ENCODE peak calls at places on chromosomes 7 and 10, in five cellular contexts. V, K, H, O and P are unnamed samples.

GRCh38 chr7:17679427-17679826 is 260.9 kb downstream of the SNX13 start:
- DNase-seq in H (no peak), K (no peak), V (no peak), O (no peak), P (no peak)

GRCh38 chr7:81688622-81689411 is 81.0 kb downstream of the HGF start:
- DNase-seq in V (no peak), O (no peak), H (no peak), K (no peak), P (no peak)

GRCh38 chr10:10293431-10293830 is 724.2 kb upstream of the CELF2 start:
- DNase-seq in H (no peak), V (no peak), O (no peak), K (no peak), P (no peak)

GRCh38 chr7:47905071-47905920 is 43.0 kb downstream of the PKD1L1 start:
- DNase-seq in H (no peak), K (no peak), O (no peak), V (no peak), P (no peak)

GRCh38 chr10:3482200-3482993 is 302.6 kb downstream of the KLF6 start:
- DNase-seq in V (peak; percentile 15), H (peak; percentile 70), O (peak; percentile 95), K (peak; percentile 82), P (no peak)

GRCh38 chr10:63630928-63631685 is 109.9 kb downstream of the REEP3 start:
- DNase-seq in O (peak; percentile 90), V (no peak), K (peak; percentile 55), H (no peak), P (no peak)

GRCh38 chr10:118722694-118723093 is 32.1 kb downstream of the CACUL1 start:
- DNase-seq in O (no peak), K (no peak), H (no peak), V (no peak), P (no peak)

GRCh38 chr10:130392031-130392430 is 255.8 kb downstream of the GLRX3 start:
- DNase-seq in H (no peak), K (no peak), O (no peak), V (no peak), P (no peak)

GRCh38 chr10:34323197-34323596 is 491.9 kb downstream of the PARD3 start:
- DNase-seq in O (peak; percentile 50), H (no peak), V (no peak), K (no peak), P (no peak)

GRCh38 chr10:123990889-123991288 is 99.3 kb upstream of the CPXM2 start:
- DNase-seq in K (no peak), H (no peak), V (no peak), O (no peak), P (no peak)

GRCh38 chr10:79053081-79053434 is 15.7 kb upstream of the ZMIZ1 start:
- DNase-seq in O (no peak), K (no peak), H (no peak), V (no peak), P (no peak)

GRCh38 chr10:119177708-119178370 is 773 bp downstream of the PRDX3 start:
- DNase-seq in V (no peak), H (no peak), O (no peak), K (no peak), P (no peak)

GRCh38 chr10:4240641-4241197 is 455.7 kb upstream of the KLF6 start:
- DNase-seq in O (peak; percentile 96), K (no peak), V (no peak), H (no peak), P (no peak)

GRCh38 chr7:128036226-128036940 is 5.1 kb upstream of the LRRC4 start:
- DNase-seq in V (no peak), O (no peak), K (no peak), H (no peak), P (no peak)

GRCh38 chr7:30091431-30092386 is 43.1 kb upstream of the MTURN start:
- DNase-seq in O (peak; percentile 84), H (no peak), V (no peak), K (no peak), P (no peak)

GRCh38 chr10:8278099-8278498 is 223.6 kb downstream of the GATA3 start:
- DNase-seq in O (no peak), H (no peak), V (no peak), K (no peak), P (no peak)

GRCh38 chr7:22429386-22429785 is 70.6 kb downstream of the STEAP1B start:
- DNase-seq in O (peak; percentile 50), K (no peak), H (no peak), V (no peak), P (no peak)

GRCh38 chr10:24255115-24255895 is 46.4 kb downstream of the KIAA1217 start:
- DNase-seq in O (no peak), V (no peak), K (no peak), H (no peak), P (no peak)

DNA sequence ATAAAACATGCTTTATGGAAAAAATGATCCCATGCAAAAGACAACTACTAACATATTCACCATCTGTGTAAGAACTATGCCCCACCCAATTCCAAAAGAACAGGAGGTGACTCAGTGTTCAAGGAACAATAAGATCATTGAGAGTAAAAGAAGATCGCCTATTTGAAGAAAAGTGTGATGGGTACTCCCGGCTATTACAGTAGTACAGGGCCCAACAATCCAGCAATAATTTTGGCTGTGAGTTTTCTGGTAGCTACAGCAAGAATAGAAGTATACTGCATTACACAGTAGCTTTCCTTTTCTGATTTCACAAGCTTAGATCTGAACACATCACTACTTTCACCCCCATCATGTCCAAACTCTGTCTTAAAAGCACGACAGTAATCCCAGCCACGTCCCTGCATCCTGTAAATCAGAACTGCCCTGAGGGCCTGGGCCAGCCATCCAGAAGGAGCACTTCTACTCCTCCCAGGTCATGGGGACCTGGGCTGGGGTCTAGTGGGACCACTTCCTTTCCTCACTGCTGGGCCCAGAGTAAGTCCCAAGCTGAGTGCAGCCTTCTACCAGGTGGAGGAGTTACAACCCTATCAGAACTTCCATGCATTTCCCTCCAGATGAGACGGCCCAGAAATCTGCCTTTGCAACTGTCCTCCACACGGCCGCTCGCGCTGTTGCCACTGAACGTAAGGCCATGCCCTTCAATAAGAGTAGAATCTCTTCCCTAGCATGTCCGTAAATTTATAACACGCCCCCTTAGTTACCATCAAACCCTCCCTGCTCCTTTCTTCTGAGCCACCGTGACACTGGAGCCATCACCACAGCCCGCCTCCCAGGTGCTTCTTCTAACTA is 7.9 kb downstream of the ESYT2 start:
- DNase-seq in K (peak; percentile 63), O (peak; percentile 75), V (peak; percentile 44), H (no peak), P (no peak)
- TF ChIP-seq POLR2A in K (no peak), O (no peak), V (no peak), H (no peak), P (no peak)

GRCh38 chr7:97697396-97697795 is 34.5 kb upstream of the TAC1 start:
- DNase-seq in V (no peak), K (no peak), O (no peak), H (no peak), P (no peak)
- TF ChIP-seq POLR2A in V (no peak), K (no peak), O (no peak), H (no peak), P (no peak)

GRCh38 chr10:29734640-29734979 is 99.8 kb upstream of the SVIL start:
- DNase-seq in O (no peak), K (peak; percentile 4), V (no peak), H (no peak), P (peak; percentile 7)

GRCh38 chr10:29735628-29736324 is 101.0 kb upstream of the SVIL start:
- DNase-seq in V (peak; percentile 89), H (peak; percentile 92), K (peak; percentile 80), O (peak; percentile 67), P (peak; percentile 91)

GRCh38 chr10:29736325-29737208 is 101.8 kb upstream of the SVIL start:
- DNase-seq in V (no peak), K (no peak), O (peak; percentile 55), H (peak; percentile 67), P (peak; percentile 29)

GRCh38 chr10:29733323-29733722 is 98.6 kb upstream of the SVIL start:
- DNase-seq in V (no peak), K (no peak), H (no peak), O (no peak), P (no peak)

DNA sequence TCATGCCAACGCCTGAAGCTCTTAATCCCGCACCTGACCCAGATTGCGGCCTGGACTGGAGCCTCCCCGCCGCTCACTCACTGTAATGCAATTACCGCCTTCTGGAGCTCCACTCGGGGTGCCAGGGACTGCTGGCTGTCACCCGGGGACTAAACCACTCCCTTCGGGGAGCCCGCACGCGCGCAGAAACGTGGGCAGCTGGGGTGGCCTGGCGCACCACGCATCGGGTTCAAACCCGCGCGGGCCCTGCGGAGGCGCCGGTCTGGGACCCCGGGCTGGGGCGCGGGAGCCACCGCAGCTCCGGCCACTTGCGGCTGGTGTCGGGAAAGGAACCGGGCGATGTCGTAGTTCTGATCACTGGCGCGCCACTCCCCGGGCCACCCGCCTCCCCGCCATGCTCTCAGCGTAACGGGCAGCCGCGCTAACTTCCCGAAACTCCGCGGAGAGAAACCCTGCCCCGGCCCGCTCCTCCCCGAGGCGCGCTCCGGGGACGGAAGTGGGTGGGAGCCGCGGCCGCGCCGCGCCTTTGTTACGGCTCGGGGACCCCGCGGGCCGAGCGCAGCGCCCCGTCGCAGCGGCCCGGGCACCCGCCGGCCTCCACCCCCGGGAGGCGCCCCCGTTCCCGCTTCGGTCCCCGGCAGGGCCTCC is 100.3 kb upstream of the SVIL start:
- DNase-seq in O (no peak), H (peak; percentile 64), V (no peak), K (peak; percentile 69), P (peak; percentile 23)
- TF ChIP-seq POLR2A in O (no peak), H (no peak), V (no peak), K (no peak), P (no peak)

GRCh38 chr7:85185355-85186082 is 1.3 kb downstream of the SEMA3D start:
- DNase-seq in V (no peak), H (peak; percentile 39), O (peak; percentile 61), K (no peak), P (no peak)
- TF ChIP-seq POLR2A in V (no peak), H (no peak), O (no peak), K (no peak), P (no peak)

GRCh38 chr7:129779602-129780256 is 168.2 kb downstream of the NRF1 start:
- DNase-seq in K (no peak), H (no peak), V (peak; percentile 99), O (no peak), P (peak; percentile 71)
- TF ChIP-seq POLR2A in K (peak; percentile 55), H (no peak), V (peak; percentile 83), O (no peak), P (no peak)

GRCh38 chr10:103396789-103397087 is 312 bp downstream of the PDCD11 start:
- DNase-seq in V (no peak), K (no peak), H (no peak), O (no peak), P (no peak)
- TF ChIP-seq POLR2A in V (no peak), K (no peak), H (no peak), O (no peak), P (no peak)

GRCh38 chr10:14271621-14272020 is 59.1 kb downstream of the FRMD4A start:
- DNase-seq in H (no peak), V (no peak), K (no peak), O (peak; percentile 46), P (no peak)

DNA sequence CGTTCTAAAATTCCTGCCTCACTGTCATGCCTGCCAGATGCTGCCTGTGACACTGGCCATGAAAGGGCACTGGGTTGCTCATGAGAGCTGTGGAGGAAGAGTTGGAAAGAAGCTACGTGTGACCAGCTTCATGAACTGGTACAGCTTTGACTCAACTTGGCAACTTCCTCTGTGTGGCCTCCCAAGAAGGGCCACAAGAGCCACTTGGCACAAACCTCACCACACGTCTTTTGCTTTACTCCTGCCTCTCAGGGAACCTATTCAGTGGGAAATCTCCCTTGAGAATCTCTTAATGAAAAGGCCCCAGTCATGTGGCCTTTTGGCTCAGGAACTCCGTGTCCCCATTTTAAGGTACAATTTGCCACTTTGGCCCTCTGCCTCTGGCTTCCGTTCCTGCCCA is 54.5 kb downstream of the FRMD4A start:
- DNase-seq in O (no peak), H (no peak), V (no peak), K (no peak), P (no peak)
- TF ChIP-seq POLR2A in O (no peak), H (no peak), V (no peak), K (no peak), P (no peak)